ENCODE peak calls at places on chromosomes 13 and 19, in five cellular contexts. S is PC-3; Y is mammary epithelial cell; Z is CD4-positive, alpha-beta T cell; Q is HAP-1. D is an unnamed sample. For H3K27me3, the result is how much of the 10 kb centered on the place peaks cover.

GRCh38 chr19:45324349-45324907 is 1.8 kb upstream of the CKM start:
- DNase-seq in Z (no peak), S (no peak), Y (no peak), Q (no peak), D (no peak)

GRCh38 chr13:50923272-50923671 is 13.7 kb downstream of the RNASEH2B start:
- DNase-seq in Y (no peak), Q (no peak), Z (no peak), S (no peak), D (no peak)

GRCh38 chr19:10006335-10006708 is 4.0 kb downstream of the COL5A3 start:
- DNase-seq in Q (no peak), S (no peak), Y (no peak), Z (no peak), D (no peak)

GRCh38 chr13:98834254-98834960 is 81.9 kb upstream of the SLC15A1 start:
- DNase-seq in Y (peak), S (no peak), Q (peak), Z (no peak), D (no peak)

GRCh38 chr13:73782781-73783180 is 351.4 kb downstream of the KLF12 start:
- DNase-seq in S (no peak), Y (no peak), Z (no peak), Q (no peak), D (no peak)

GRCh38 chr13:78806457-78806856 is 147.5 kb upstream of the OBI1 start:
- DNase-seq in Q (no peak), Y (no peak), Z (no peak), S (peak), D (no peak)

GRCh38 chr13:35702316-35702715 is 225.8 kb upstream of the MAB21L1 start:
- DNase-seq in Y (no peak), Q (no peak), S (no peak), Z (no peak), D (no peak)

GRCh38 chr19:13841339-13842293 is 35.3 kb upstream of the NANOS3 start:
- DNase-seq in Q (no peak), Z (no peak), S (peak), Y (peak), D (peak)

GRCh38 chr13:27262546-27262945 is 8.1 kb upstream of the RASL11A start:
- DNase-seq in Q (no peak), S (no peak), Y (no peak), Z (no peak), D (no peak)
- H3K27me3 ChIP-seq in Q (under half), S (under half), Y (under half), Z (under half), D (under half)

GRCh38 chr19:41923045-41923788 is 5.0 kb downstream of the ERFL start:
- DNase-seq in S (no peak), Y (no peak), Q (no peak), Z (no peak), D (no peak)
- H3K27me3 ChIP-seq in S (under half), Y (under half), Q (under half), Z (under half), D (under half)

GRCh38 chr19:1668339-1669123 is 16.1 kb upstream of the TCF3 start:
- DNase-seq in Q (no peak), S (no peak), Z (no peak), Y (no peak), D (no peak)
- H3K27me3 ChIP-seq in Q (under half), S (under half), Z (under half), Y (under half), D (under half)

GRCh38 chr13:85076343-85076742 is 722.9 kb downstream of the SLITRK6 start:
- DNase-seq in Q (no peak), Z (no peak), S (no peak), Y (no peak), D (no peak)
- H3K27me3 ChIP-seq in Q (under half), Z (under half), S (under half), Y (under half), D (under half)

DNA sequence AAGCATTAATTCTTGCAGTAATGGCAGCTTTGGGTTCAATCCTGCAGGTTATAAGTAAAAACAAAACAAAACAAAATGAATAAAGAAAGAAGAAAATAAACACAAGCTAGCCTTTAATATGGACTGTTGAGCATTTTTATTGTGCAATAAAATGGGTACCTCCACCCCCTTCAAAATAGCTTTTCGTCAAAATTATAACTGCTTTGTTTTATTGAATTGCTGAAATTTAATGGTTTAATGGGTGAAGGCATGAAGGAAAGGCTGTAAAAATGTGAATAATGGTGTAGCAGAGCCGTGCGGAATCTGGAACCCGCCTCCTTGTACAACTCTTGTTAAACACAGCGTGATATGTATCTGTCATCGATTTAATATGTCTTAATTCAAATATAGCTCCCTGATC is 2.2 kb upstream of the ZIC5 start:
- DNase-seq in Y (no peak), S (no peak), Q (no peak), Z (no peak), D (no peak)
- H3K27me3 ChIP-seq in Y (half or more), S (half or more), Q (under half), Z (half or more), D (under half)

GRCh38 chr13:23680836-23681235 is 110.6 kb downstream of the TNFRSF19 start:
- DNase-seq in S (no peak), Q (no peak), Y (no peak), Z (no peak), D (no peak)
- H3K27me3 ChIP-seq in S (under half), Q (under half), Y (under half), Z (under half), D (under half)

GRCh38 chr19:17304386-17305047 is 1.2 kb upstream of the MRPL34 start:
- DNase-seq in Y (no peak), Z (no peak), Q (no peak), S (no peak), D (no peak)
- H3K27me3 ChIP-seq in Y (under half), Z (under half), Q (under half), S (under half), D (under half)

DNA sequence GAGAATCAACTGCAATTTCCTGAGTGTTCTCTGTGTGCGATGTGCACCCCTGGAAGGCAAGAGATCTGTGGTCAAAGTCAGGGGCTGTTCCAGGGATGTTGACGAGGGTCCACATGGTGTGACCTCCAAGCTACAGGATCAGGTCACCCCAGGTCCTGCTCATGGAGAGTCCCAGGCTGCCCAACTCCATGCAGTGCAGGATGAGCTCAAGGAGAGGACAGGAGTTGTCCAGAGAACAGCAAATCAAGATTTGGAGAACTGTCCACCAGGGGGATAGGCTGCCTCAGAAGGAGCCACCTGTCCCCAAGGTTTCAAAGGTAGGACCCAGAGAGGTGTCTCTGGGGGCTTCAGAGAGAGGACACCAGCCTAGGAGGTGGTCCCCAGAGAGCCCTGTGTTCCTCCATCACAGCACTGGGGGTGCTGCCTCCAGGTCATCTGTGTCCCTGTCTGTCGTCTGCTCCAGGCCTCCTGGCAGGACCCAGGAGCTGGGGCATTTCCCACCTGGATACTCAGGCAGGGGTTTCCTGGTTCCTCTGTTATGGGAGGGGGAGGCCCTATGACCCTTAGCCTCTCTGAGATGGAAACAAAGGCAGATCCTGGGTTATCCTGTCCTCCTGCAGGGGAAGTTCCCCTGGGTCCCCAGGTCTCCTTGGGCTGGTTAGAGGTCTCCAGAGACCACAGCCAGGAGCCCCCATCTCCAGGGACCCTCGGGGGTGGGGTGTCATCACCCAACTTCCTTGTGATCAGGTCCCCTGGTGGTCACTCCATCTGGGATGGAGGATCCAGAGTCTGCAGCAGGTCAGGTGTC is 2.1 kb upstream of the CEACAM7 start:
- DNase-seq in Z (no peak), Y (no peak), S (no peak), Q (no peak), D (no peak)
- H3K27me3 ChIP-seq in Z (under half), Y (under half), S (under half), Q (under half), D (under half)

DNA sequence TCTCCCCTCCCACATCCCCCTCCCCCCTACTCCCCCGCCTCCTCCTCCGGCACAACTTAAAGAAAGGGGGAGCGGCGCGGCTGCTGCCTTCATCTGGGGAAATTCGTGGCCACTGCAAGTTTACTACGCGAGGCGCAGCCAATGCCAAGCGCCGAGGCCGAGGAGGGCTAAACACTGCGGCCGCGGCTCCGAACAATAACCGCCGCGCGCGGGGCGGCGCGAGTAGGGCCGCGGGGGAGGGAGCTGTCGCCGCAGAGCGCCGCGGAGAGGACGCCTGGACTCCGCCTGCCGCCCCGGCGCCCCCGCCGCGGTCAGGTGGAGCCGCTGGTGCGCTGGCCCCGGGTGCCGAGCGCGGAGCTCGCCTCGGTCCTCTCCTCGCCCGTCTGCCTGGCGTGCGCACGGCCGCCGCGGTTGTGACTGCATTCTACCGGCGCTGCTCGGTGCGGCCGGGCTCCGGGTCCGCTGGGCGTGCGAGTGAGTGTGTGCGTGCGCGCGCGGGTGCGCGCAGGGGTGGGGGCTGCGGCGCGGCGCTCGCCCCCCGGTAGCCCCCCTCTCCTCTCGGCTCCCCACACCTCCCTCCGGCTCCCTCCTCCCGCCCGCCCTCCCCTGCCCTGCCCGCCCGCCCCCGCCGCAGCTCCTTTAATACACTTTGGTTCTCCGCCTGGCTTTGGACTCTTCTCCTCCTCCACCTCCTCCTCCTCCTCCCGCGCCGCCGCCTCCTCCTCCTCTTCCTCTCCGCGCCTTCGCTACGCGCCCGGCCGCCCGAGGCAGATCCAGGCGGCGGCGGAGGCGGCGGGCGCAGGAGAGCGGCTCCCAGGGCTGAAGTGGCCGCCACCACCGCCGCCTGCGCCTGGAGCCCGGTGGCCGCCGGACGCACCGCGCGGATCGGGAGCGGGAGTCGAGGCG is at the start of gene ZIC2:
- DNase-seq in S (peak), Z (no peak), Q (peak), Y (peak), D (peak)
- H3K27me3 ChIP-seq in S (half or more), Z (half or more), Q (under half), Y (half or more), D (under half)

D was measured in MG63.